ENCODE peak calls at places on chromosome 19, in five cellular contexts. Y is H1, A is GM12878, S is HCT116, L is HepG2. Z is an unnamed sample. For H3K4me1, the result is how much of the 10 kb centered on the place peaks cover.

GRCh38 chr19:11880598-11880997 is 7.0 kb upstream of the ZNF69 start:
- DNase-seq in Y (no peak), A (no peak), S (no peak), L (no peak), Z (no peak)

GRCh38 chr19:33273881-33274662 is 28.3 kb downstream of the CEBPA start:
- DNase-seq in Y (no peak), A (no peak), S (peak), L (peak), Z (no peak)

GRCh38 chr19:54017266-54017665 is 25.8 kb downstream of the CACNG6 start:
- DNase-seq in Y (no peak), A (no peak), S (no peak), L (no peak), Z (no peak)

GRCh38 chr19:22545751-22546150 is 88.4 kb upstream of the ZNF492 start:
- DNase-seq in Y (no peak), A (no peak), S (peak), L (peak), Z (peak)

GRCh38 chr19:17075860-17076538 is 422 bp downstream of the MYO9B start:
- DNase-seq in Y (no peak), A (no peak), S (no peak), L (no peak), Z (no peak)

GRCh38 chr19:36121486-36122124 is 6.3 kb downstream of the TBCB start:
- DNase-seq in Y (no peak), A (no peak), S (no peak), L (no peak), Z (no peak)

GRCh38 chr19:11697284-11697855 is 41.4 kb downstream of the ZNF823 start:
- DNase-seq in Y (no peak), A (no peak), S (no peak), L (no peak), Z (no peak)

GRCh38 chr19:40831502-40832430 is 18.5 kb downstream of the CYP2A6 start:
- DNase-seq in Y (no peak), A (no peak), S (no peak), L (peak), Z (no peak)

GRCh38 chr19:46974181-46974580 is 45.5 kb upstream of the NPAS1 start:
- DNase-seq in Y (no peak), A (no peak), S (no peak), L (no peak), Z (no peak)

GRCh38 chr19:21482863-21483276 is 22.5 kb upstream of the ZNF429 start:
- DNase-seq in Y (peak), A (no peak), S (peak), L (peak), Z (peak)

GRCh38 chr19:56504581-56504980 is 3.1 kb upstream of the ZNF471 start:
- DNase-seq in Y (no peak), A (no peak), S (no peak), L (no peak), Z (no peak)

GRCh38 chr19:51166846-51167490 is 24.9 kb downstream of the SIGLEC7 start:
- DNase-seq in Y (no peak), A (no peak), S (no peak), L (no peak), Z (no peak)

GRCh38 chr19:38318595-38319142 is 976 bp upstream of the KCNK6 start:
- DNase-seq in Y (no peak), A (no peak), S (no peak), L (no peak), Z (no peak)
- TF ChIP-seq ZNF274 in Y (no peak), A (no peak), S (no peak), L (no peak), Z (no peak)

GRCh38 chr19:15197275-15198005 is 3.4 kb downstream of the NOTCH3 start:
- DNase-seq in Y (no peak), A (no peak), S (no peak), L (no peak), Z (no peak)
- H3K4me3 ChIP-seq in Y (no peak), A (no peak), S (no peak), L (no peak), Z (no peak)

GRCh38 chr19:7211191-7211988 is 82.8 kb downstream of the INSR start:
- DNase-seq in Y (no peak), A (no peak), S (no peak), L (no peak), Z (no peak)

GRCh38 chr19:7215176-7215575 is 79.0 kb downstream of the INSR start:
- DNase-seq in Y (no peak), A (no peak), S (no peak), L (no peak), Z (no peak)

GRCh38 chr19:7213628-7214328 is 80.4 kb downstream of the INSR start:
- DNase-seq in Y (no peak), A (no peak), S (no peak), L (no peak), Z (no peak)

GRCh38 chr19:7216373-7216902 is 77.8 kb downstream of the INSR start:
- DNase-seq in Y (no peak), A (no peak), S (no peak), L (no peak), Z (no peak)

DNA sequence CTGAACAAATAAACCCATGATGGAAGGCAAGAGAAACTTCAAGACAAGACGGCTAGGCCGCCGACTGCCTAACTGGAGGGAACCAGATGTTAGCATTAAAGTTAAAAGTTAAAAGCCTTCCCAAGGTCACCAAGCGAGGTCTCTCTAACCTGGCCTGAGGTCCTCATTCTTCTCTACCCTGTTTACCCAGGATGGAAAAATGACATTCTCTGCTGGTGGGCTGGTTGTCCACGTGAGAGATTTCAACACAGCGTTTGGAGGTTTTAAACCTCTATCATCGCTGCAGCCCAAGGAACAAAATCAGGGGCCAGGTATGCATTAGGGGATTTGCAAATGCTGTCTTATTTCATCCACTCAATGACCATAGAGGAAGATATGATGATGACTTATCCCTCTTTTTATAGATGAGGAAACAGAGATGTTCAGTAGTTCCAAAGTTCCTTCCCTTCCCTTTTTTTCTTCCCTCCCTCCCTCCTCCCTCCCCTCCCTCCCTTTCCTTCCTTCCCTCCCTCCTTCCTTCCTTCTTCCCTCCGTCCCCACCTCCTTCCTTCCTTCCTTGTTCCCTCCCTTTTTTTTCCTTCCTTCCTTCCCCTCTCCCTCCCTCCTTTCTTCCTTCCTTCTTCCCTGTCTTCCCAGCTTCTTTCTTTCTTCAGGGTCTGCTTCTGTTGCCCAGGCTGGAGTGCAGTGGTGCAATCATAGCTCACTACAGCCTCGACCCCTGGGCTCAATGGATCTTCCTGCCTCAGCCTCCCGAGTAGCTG is 79.7 kb downstream of the INSR start:
- DNase-seq in Y (no peak), A (no peak), S (no peak), L (peak), Z (no peak)
- H3K4me1 ChIP-seq in Y (under half), A (under half), S (under half), L (half or more), Z (under half)

GRCh38 chr19:23991170-23991569 is 76.5 kb downstream of the ZNF726 start:
- DNase-seq in Y (no peak), A (no peak), S (no peak), L (peak), Z (no peak)
- TF ChIP-seq ZNF274 in Y (no peak), A (no peak), S (no peak), L (no peak), Z (no peak)

DNA sequence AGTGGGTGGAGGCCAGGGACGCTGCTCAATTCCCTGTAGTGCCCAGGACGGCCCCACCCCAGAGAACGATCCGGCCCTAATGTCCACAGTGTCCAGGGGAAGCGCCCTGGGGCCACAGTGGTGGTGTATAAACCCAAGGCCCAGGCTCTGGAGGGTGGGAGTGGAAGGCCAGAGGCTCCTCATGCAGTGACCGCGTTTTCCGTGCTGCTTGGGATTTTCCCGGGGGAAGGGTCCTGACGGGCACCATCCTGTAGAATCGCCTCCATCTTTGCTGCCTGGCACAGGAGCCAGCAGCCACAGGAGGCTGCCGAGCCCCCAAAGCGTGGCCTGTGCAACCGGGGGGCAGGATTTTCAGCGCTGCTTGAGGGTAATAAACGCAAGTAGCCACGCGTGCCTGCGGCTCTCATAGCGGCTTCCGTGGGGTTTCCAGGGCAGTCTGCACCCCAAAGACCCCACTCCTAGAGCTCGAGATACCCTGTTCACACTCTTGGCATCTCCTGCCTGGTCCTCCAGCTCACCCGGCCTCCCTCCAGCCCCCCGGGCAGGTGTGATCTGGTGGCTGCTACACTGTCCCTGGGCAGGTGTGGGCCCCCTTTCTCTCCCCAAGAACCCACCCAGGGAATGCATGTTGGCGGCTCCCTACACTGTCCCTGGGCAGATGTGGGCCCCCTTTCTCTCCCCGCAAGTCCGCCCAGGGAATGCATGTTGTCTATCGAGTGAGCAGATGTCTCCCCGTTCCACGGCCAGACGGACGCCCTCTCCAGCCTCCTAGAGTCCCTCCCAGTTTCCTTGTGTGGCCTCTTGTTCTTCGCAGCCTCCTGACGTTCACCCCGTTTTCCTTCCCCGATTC is 2.2 kb downstream of the NCLN start:
- DNase-seq in Y (no peak), A (no peak), S (no peak), L (no peak), Z (no peak)
- H3K4me3 ChIP-seq in Y (no peak), A (peak), S (peak), L (no peak), Z (peak)

DNA sequence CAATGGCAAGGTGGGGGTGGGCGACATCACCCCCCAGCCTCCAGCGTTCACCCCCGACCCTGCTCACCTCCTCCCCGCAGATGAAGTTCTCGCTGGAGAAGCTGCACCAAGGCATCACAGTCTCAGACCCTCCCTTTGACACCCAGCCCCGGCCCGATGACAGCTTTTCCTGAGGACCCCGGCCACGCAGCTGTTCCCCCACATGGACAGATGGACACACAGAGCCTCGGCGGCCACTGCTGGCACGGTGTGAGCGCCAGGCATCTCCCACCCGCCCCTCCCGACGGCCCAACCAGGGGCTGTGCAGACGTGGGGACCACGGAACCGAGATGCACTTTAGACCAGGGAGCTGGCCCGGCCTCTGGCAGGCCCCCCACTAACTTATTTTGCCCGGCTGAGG is 4.3 kb upstream of the SCN1B start:
- DNase-seq in Y (no peak), A (no peak), S (no peak), L (no peak), Z (no peak)
- H3K4me1 ChIP-seq in Y (under half), A (under half), S (under half), L (under half), Z (under half)

GRCh38 chr19:16001481-16002312 is 52.9 kb downstream of the OR10H4 start:
- DNase-seq in Y (no peak), A (peak), S (no peak), L (peak), Z (no peak)
- TF ChIP-seq ZNF274 in Y (no peak), A (no peak), S (no peak), L (no peak), Z (no peak)

DNA sequence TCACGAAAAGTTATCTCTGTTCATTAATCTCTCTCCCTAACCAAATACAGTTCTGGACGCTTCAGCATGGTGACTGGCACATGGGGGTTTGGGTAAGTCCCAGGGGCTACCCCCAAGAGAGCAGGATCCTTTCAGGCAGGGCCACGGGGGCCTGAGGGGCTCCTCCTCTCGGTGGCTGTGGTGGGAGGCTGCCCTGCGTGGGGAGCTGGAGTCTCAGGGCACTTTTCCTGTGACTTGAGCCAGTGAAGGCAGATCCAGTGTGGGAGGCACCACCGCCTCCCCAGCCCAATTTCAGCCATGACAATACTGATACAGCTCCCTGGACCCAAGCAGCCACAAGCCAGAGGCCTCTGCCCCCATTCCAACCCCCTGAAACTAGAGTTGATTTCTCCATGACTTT is 952 bp upstream of the SBNO2 start:
- DNase-seq in Y (no peak), A (no peak), S (no peak), L (no peak), Z (no peak)
- H3K4me3 ChIP-seq in Y (no peak), A (no peak), S (no peak), L (no peak), Z (no peak)

Z was measured in NT2/D1.